ENCODE peak calls at places on chromosomes 4 and X, in four cellular contexts. One of them, this sample, is unnamed.

GRCh38 chrX:31845003-31845402 is 773.2 kb upstream of the FTHL17 start:
- DNase-seq in HepG2: no peak
- DNase-seq in GM12878: no peak
- DNase-seq in K562: no peak
- DNase-seq in this sample: no peak

GRCh38 chrX:153336128-153336894 is 2.4 kb downstream of the ZNF275 start:
- DNase-seq in K562: no peak
- DNase-seq in GM12878: no peak
- DNase-seq in HepG2: no peak
- DNase-seq in this sample: no peak

GRCh38 chr4:187555174-187555573 is 440.4 kb upstream of the ZFP42 start:
- DNase-seq in HepG2: no peak
- DNase-seq in K562: no peak
- DNase-seq in GM12878: no peak
- DNase-seq in this sample: no peak

GRCh38 chr4:573122-573892 is 2.8 kb downstream of the TMEM271 start:
- DNase-seq in GM12878: no peak
- DNase-seq in HepG2: no peak
- DNase-seq in K562: no peak
- DNase-seq in this sample: no peak

GRCh38 chr4:114588305-114588704 is 10.3 kb upstream of the UGT8 start:
- DNase-seq in GM12878: no peak
- DNase-seq in K562: no peak
- DNase-seq in HepG2: no peak
- DNase-seq in this sample: no peak

GRCh38 chr4:157514711-157515110 is 294.2 kb downstream of the GRIA2 start:
- DNase-seq in K562: no peak
- DNase-seq in GM12878: no peak
- DNase-seq in HepG2: peak
- DNase-seq in this sample: no peak

GRCh38 chrX:14801136-14801535 is 71.7 kb downstream of the FANCB start:
- DNase-seq in HepG2: no peak
- DNase-seq in GM12878: no peak
- DNase-seq in K562: no peak
- DNase-seq in this sample: no peak

GRCh38 chr4:33696066-33696465 is 2548.2 kb downstream of the ARAP2 start:
- DNase-seq in K562: no peak
- DNase-seq in HepG2: no peak
- DNase-seq in GM12878: no peak
- DNase-seq in this sample: no peak

GRCh38 chr4:53043900-53044650 is 182.0 kb downstream of the RASL11B start:
- DNase-seq in GM12878: no peak
- DNase-seq in HepG2: no peak
- DNase-seq in K562: no peak
- DNase-seq in this sample: no peak

GRCh38 chr4:32203340-32203739 is 1483.2 kb downstream of the PCDH7 start:
- DNase-seq in HepG2: no peak
- DNase-seq in GM12878: no peak
- DNase-seq in K562: no peak
- DNase-seq in this sample: no peak

GRCh38 chr4:54014761-54015160 is 49.6 kb downstream of the CHIC2 start:
- DNase-seq in K562: no peak
- DNase-seq in GM12878: no peak
- DNase-seq in HepG2: no peak
- DNase-seq in this sample: no peak

GRCh38 chrX:25206761-25207160 is 191.0 kb upstream of the ARX start:
- DNase-seq in K562: no peak
- DNase-seq in HepG2: no peak
- DNase-seq in GM12878: no peak
- DNase-seq in this sample: no peak

GRCh38 chrX:115226929-115227328 is 7.0 kb downstream of the LRCH2 start:
- DNase-seq in GM12878: no peak
- DNase-seq in HepG2: peak
- DNase-seq in K562: no peak
- DNase-seq in this sample: peak

GRCh38 chrX:132651411-132652086 is 162.7 kb upstream of the MBNL3 start:
- DNase-seq in HepG2: no peak
- DNase-seq in K562: no peak
- DNase-seq in GM12878: no peak
- DNase-seq in this sample: no peak

GRCh38 chrX:154547245-154548027 is at the start of gene IKBKG:
- DNase-seq in HepG2: peak
- DNase-seq in GM12878: peak
- DNase-seq in K562: peak
- DNase-seq in this sample: no peak

GRCh38 chr4:71609159-71609558 is 174.7 kb downstream of the GC start:
- DNase-seq in K562: no peak
- DNase-seq in HepG2: no peak
- DNase-seq in GM12878: no peak
- DNase-seq in this sample: no peak

GRCh38 chr4:154779362-154779947 is 1.6 kb upstream of the RBM46 start:
- DNase-seq in K562: no peak
- DNase-seq in GM12878: no peak
- DNase-seq in HepG2: peak
- DNase-seq in this sample: no peak

DNA sequence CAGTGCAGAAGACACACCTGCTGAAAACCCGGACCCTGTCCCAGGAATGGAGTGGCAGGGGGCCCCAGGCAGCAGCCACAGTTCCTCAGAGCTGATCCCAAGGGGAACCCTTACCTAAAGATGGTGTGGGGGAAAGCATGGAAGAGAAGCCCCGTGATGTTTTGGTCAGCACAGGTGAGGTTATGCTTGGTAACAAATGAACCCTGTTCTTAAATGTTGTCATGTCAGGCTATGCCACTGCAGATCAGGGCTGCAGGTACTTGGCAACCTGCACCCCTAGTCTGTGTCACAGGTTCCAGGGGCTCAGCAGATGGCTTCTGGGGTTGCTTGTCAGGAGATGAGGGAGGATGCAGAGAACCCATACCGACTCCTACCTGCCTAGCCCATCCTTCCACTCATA is 50.8 kb downstream of the ADRA2C start:
- DNase-seq in HepG2: no peak
- DNase-seq in K562: no peak
- DNase-seq in GM12878: no peak
- DNase-seq in this sample: no peak
- TF ChIP-seq SIN3A in HepG2: no peak
- TF ChIP-seq SIN3A in K562: no peak
- TF ChIP-seq SIN3A in GM12878: no peak
- TF ChIP-seq SIN3A in this sample: no peak

DNA sequence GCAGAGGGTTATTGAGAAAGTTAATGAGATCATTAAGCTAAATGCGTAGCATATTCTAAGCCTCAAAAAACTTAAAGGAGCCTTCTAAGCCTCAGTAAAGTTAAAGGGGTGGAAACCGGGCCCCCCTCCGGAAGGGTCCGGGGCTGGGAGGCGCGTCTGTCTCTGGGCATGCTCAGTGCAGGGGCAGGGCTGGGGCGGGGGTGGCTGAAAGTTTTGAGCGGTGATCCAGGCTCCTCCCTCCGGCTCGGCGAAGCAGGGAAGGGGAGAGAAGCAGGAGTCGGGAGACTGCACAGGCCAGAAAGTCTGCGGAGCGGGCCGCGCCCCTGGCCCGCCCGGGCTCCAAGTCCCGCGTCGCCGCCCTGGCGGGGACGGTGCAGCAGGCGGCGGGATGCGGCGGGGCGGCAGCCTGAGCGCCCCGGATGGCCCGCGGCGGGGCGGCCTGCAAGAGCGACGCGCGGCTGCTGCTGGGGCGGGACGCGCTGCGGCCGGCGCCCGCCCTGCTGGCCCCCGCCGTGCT is at the start of gene EVC:
- DNase-seq in HepG2: peak
- DNase-seq in GM12878: no peak
- DNase-seq in K562: peak
- DNase-seq in this sample: no peak
- TF ChIP-seq SIN3A in HepG2: peak
- TF ChIP-seq SIN3A in GM12878: no peak
- TF ChIP-seq SIN3A in K562: no peak
- TF ChIP-seq SIN3A in this sample: no peak

DNA sequence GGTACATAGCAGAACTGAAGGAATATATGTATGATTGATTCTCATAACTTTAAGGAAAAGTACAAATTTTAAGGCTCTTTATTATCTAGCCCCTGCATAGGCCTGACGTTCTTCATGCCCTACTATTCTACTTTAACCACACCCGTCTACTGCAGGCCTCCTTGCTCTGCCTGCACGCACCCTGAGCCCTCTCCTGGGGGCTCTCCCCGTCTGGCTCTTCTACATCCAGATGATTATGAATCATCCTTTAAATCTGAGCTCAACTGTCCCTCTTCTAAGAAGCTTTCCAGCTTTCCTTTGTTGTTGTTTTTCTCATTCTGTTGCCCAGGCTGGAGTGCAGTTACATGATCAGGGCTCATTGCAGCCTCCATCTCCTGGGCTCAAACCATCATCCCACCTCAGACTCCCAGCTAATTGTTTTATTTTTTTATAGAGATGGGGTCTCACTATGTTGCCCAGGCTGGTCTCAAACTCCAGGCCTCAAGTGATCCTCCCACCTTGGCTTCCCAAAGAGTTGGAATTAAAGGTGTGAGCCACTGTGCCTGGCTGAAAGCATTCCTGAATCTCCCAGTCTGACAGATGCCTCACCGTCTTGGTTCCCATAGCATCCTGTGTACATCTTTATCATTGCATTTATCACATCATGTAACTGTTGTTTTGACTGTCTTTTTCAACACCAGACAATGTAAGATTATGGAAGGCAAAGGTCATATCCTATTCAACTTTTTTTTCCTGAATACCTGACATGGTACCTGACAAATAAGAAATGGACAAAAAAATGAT is 89.2 kb downstream of the WDFY3 start:
- DNase-seq in K562: no peak
- DNase-seq in HepG2: no peak
- DNase-seq in GM12878: no peak
- DNase-seq in this sample: no peak
- TF ChIP-seq SIN3A in K562: no peak
- TF ChIP-seq SIN3A in HepG2: no peak
- TF ChIP-seq SIN3A in GM12878: no peak
- TF ChIP-seq SIN3A in this sample: no peak

DNA sequence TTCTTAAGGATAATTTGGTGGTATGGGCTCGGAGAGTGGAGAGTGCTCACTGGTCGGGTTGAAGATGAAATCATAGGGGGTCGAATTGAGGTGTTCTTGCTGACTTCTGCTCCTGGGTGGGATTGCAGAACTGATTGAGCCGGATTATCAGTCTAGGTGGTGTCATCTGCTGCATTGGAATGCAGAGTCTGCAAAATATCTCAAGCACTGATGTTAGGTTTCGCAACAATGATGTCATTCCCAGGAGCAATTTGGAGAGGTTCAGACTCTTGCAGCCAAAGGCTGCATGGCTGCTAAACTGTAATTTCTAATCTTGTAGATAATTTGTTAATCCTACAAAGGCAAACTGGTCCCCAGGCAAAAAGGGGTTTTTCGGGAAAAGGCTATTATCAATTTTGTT is 67.7 kb downstream of the RHOH start:
- DNase-seq in HepG2: no peak
- DNase-seq in GM12878: no peak
- DNase-seq in K562: no peak
- DNase-seq in this sample: no peak
- TF ChIP-seq SIN3A in HepG2: no peak
- TF ChIP-seq SIN3A in GM12878: no peak
- TF ChIP-seq SIN3A in K562: no peak
- TF ChIP-seq SIN3A in this sample: no peak

DNA sequence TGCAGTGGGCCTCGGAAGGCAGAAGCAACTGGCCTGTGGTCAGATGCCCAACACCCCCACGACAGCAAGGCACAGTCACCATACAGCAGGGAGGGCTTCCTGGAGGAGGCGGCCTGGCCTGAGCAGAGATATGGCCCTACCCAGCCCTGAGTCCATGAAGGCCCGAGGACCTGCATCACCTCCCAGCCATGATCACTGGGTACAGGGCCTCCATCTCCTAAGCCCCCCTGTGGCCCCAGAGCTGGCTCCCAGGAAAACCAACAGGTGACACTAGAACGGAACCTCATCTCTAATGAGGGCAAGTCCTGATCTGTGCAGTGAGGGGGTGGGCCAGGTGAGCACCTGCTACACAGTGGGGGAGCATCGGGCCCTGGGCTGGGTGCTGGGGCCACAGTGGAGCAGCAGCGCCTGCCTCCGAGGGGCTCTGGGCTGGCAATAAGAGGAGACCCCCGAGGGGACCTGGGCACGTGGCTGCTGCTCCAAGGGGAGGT is 26.2 kb upstream of the MXD4 start:
- DNase-seq in HepG2: no peak
- DNase-seq in GM12878: no peak
- DNase-seq in K562: no peak
- DNase-seq in this sample: no peak
- TF ChIP-seq SIN3A in HepG2: no peak
- TF ChIP-seq SIN3A in GM12878: no peak
- TF ChIP-seq SIN3A in K562: no peak
- TF ChIP-seq SIN3A in this sample: no peak

GRCh38 chr4:87985887-87986200 is 10.3 kb downstream of the SPP1 start:
- DNase-seq in GM12878: no peak
- DNase-seq in K562: no peak
- DNase-seq in HepG2: no peak
- DNase-seq in this sample: no peak

GRCh38 chr4:87982446-87982845 is 6.9 kb downstream of the SPP1 start:
- DNase-seq in K562: no peak
- DNase-seq in HepG2: no peak
- DNase-seq in GM12878: no peak
- DNase-seq in this sample: no peak

GRCh38 chr4:87983996-87984395 is 8.5 kb downstream of the SPP1 start:
- DNase-seq in HepG2: no peak
- DNase-seq in GM12878: no peak
- DNase-seq in K562: no peak
- DNase-seq in this sample: no peak

GRCh38 chr4:87986508-87986907 is 11.0 kb downstream of the SPP1 start:
- DNase-seq in GM12878: no peak
- DNase-seq in K562: no peak
- DNase-seq in HepG2: no peak
- DNase-seq in this sample: no peak

DNA sequence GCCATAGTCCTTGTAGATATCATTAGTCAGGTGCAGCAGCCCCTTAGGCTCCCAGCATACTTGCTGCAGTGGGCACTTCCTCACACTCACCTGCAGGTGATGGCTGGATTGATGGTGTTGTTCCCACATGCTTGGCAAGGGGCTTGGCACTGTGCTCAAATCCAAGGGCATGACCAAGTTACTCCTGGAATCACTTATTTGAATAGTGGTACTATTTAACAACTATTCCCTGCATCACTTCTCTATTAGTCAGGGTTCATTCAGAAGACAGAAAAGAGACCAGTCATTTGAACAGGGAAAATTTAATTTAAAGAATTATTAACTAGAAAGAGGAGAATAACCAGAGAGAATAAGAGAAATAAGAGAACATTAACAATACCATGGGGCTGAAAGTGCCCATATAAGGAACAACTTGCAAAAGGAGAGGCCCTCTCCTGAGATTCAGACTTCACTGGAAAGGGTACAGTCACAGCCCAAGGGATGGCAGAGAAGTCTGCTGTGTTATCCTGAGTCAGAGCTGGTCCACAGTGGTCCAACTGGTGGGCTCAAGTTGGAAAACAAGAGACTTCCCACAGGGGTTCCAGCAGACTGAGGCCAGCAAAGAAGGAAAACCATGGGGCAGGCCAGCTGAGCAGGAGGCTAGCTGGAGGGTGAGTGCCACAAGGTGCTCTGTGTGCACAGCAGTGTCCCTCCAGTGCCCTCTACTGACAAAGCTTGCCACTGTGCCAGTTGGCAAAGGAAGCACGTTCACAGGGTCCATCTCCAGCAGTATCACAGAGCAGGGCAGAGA is 9.8 kb downstream of the SPP1 start:
- DNase-seq in HepG2: peak
- DNase-seq in GM12878: no peak
- DNase-seq in K562: no peak
- DNase-seq in this sample: peak
- TF ChIP-seq SIN3A in HepG2: no peak
- TF ChIP-seq SIN3A in GM12878: no peak
- TF ChIP-seq SIN3A in K562: no peak
- TF ChIP-seq SIN3A in this sample: no peak

GRCh38 chrX:133670394-133670793 is 255.1 kb upstream of the GPC4 start:
- DNase-seq in GM12878: peak
- DNase-seq in K562: peak
- DNase-seq in HepG2: no peak
- DNase-seq in this sample: peak
- TF ChIP-seq SIN3A in GM12878: no peak
- TF ChIP-seq SIN3A in K562: no peak
- TF ChIP-seq SIN3A in HepG2: no peak
- TF ChIP-seq SIN3A in this sample: no peak